ENCODE peak calls at places on chromosomes 16 and 17, in six cellular contexts. H, A, X, J, I and B are unnamed samples.

GRCh38 chr16:89951509-89951908 is 3.0 kb downstream of the DEF8 start:
- DNase-seq in H (no peak), A (no peak), X (no peak), J (no peak), I (no peak), B (no peak)

GRCh38 chr17:27956601-27957445 is 63.7 kb upstream of the LYRM9 start:
- DNase-seq in H (no peak), A (no peak), X (no peak), J (no peak), I (no peak), B (no peak)

GRCh38 chr16:85002099-85002541 is 9.2 kb downstream of the ZDHHC7 start:
- DNase-seq in H (no peak), A (no peak), X (no peak), J (no peak), I (no peak), B (no peak)

GRCh38 chr17:49587366-49588073 is 11.8 kb downstream of the NXPH3 start:
- DNase-seq in H (no peak), A (no peak), X (no peak), J (no peak), I (no peak), B (no peak)

GRCh38 chr16:84141143-84141670 is 3.8 kb downstream of the HSDL1 start:
- DNase-seq in H (peak), A (no peak), X (no peak), J (no peak), I (peak), B (no peak)

GRCh38 chr17:17406225-17406624 is 70.6 kb upstream of the MED9 start:
- DNase-seq in H (no peak), A (no peak), X (no peak), J (no peak), I (no peak), B (no peak)

GRCh38 chr17:8041249-8041928 is 2.5 kb downstream of the ALOX15B start:
- DNase-seq in H (peak), A (peak), X (no peak), J (no peak), I (peak), B (no peak)

GRCh38 chr16:3346041-3346440 is 9.6 kb upstream of the OR2C1 start:
- DNase-seq in H (no peak), A (no peak), X (no peak), J (no peak), I (no peak), B (no peak)

GRCh38 chr16:11410382-11411058 is 65.3 kb downstream of the RMI2 start:
- DNase-seq in H (no peak), A (peak), X (no peak), J (no peak), I (no peak), B (no peak)

GRCh38 chr16:70679653-70680494 is 6.0 kb downstream of the MTSS2 start:
- DNase-seq in H (no peak), A (no peak), X (no peak), J (no peak), I (no peak), B (peak)

GRCh38 chr16:86337581-86338402 is 172.5 kb upstream of the FOXF1 start:
- DNase-seq in H (no peak), A (no peak), X (no peak), J (no peak), I (no peak), B (no peak)